ENCODE peak calls at places on chromosomes 12 and 14, in six cellular contexts. W is A549, T is OCI-LY7, G is choroid plexus epithelial cell, J is gastrocnemius medialis, I is SK-N-MC. S is an unnamed sample.

GRCh38 chr12:76920182-76921014 is 41.6 kb upstream of the CSRP2 start:
- DNase-seq in G (no peak), W (no peak), J (no peak), I (no peak), T (no peak), S (no peak)

GRCh38 chr12:28331130-28331529 is 140.9 kb downstream of the CCDC91 start:
- DNase-seq in I (no peak), G (peak), W (no peak), J (no peak), T (no peak), S (no peak)

GRCh38 chr12:98084950-98085349 is 430.4 kb upstream of the TMPO start:
- DNase-seq in I (no peak), J (no peak), G (no peak), T (no peak), W (no peak), S (peak)

GRCh38 chr12:88579572-88579940 is 715 bp downstream of the KITLG start:
- DNase-seq in T (no peak), J (no peak), I (no peak), W (peak), G (peak), S (no peak)

GRCh38 chr12:72296389-72296788 is 24.2 kb downstream of the TRHDE start:
- DNase-seq in G (peak), W (peak), I (no peak), J (no peak), T (no peak), S (no peak)

GRCh38 chr14:95330591-95331370 is 11.1 kb upstream of the CLMN start:
- DNase-seq in T (no peak), G (no peak), W (no peak), J (no peak), I (no peak), S (no peak)

GRCh38 chr12:123937707-123938600 is 34.7 kb downstream of the CCDC92 start:
- DNase-seq in G (peak), W (no peak), T (no peak), J (no peak), I (no peak), S (peak)

GRCh38 chr14:75295061-75295461 is 16.4 kb downstream of the FOS start:
- DNase-seq in J (peak), W (peak), G (peak), I (no peak), T (no peak), S (peak)

GRCh38 chr12:68358532-68359485 is 26.6 kb upstream of the MDM1 start:
- DNase-seq in T (peak), J (peak), G (peak), I (peak), W (peak), S (peak)

GRCh38 chr14:23439107-23439835 is 3.8 kb upstream of the MYH7 start:
- DNase-seq in W (no peak), T (no peak), I (no peak), G (no peak), J (no peak), S (no peak)

GRCh38 chr12:76879710-76880025 is 849 bp upstream of the CSRP2 start:
- DNase-seq in J (no peak), I (no peak), T (no peak), G (no peak), W (no peak), S (no peak)

GRCh38 chr12:55637467-55637866 is 775 bp downstream of the OR10P1 start:
- DNase-seq in G (no peak), I (no peak), W (no peak), T (no peak), J (no peak), S (no peak)

GRCh38 chr14:61662437-61663311 is 32.6 kb upstream of the HIF1A start:
- DNase-seq in J (no peak), I (no peak), W (peak), T (peak), G (peak), S (peak)

DNA sequence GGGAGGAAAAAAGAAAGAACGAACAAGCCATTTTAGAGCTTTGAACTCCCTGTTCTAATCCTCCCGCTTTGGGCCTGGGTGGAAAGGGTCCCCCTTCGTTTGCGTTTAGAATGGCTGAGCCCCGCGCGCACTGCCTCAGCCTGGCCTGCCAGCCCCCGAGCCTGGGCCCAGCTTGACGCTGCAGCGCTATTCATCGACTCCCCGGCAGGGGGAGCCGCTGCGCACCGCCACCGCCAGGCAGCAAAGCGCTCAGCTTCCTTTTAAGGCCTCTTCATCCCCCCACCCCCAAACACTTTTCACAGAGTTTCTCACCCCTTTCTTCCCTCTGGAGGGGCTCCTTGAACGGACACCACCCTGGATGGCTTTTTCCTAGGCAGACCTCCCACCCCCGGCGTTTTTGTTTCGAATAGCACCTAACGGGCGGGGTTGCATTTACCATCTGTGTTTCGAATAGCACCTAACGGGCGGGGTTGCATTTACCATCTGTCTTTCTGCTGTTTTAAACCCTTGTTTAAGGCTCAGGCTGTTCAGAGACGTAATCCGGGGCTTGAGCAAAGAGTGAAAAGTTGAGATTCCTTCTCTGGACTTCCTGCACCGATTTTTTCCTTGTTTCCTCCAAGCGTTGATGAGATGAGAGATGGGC is 56.4 kb upstream of the PIWIL1 start:
- DNase-seq in G (no peak), T (no peak), J (no peak), I (no peak), W (peak), S (peak)
- H3K4me3 ChIP-seq in G (no peak), T (no peak), J (peak), I (no peak), W (no peak), S (no peak)

GRCh38 chr12:20213851-20214250 is 154.5 kb upstream of the PDE3A start:
- DNase-seq in J (no peak), W (no peak), T (no peak), I (no peak), G (peak), S (no peak)

GRCh38 chr12:20212658-20213387 is 155.5 kb upstream of the PDE3A start:
- DNase-seq in W (peak), I (peak), T (no peak), G (peak), J (peak), S (peak)

GRCh38 chr12:20210795-20211194 is 157.5 kb upstream of the PDE3A start:
- DNase-seq in J (no peak), G (no peak), I (no peak), W (no peak), T (no peak), S (peak)

GRCh38 chr12:20211537-20211936 is 156.8 kb upstream of the PDE3A start:
- DNase-seq in G (no peak), I (no peak), J (no peak), W (no peak), T (no peak), S (no peak)

GRCh38 chr12:20212036-20212435 is 156.3 kb upstream of the PDE3A start:
- DNase-seq in W (peak), I (no peak), J (no peak), T (no peak), G (peak), S (no peak)
- H3K4me3 ChIP-seq in W (peak), I (peak), J (no peak), T (no peak), G (no peak), S (no peak)

DNA sequence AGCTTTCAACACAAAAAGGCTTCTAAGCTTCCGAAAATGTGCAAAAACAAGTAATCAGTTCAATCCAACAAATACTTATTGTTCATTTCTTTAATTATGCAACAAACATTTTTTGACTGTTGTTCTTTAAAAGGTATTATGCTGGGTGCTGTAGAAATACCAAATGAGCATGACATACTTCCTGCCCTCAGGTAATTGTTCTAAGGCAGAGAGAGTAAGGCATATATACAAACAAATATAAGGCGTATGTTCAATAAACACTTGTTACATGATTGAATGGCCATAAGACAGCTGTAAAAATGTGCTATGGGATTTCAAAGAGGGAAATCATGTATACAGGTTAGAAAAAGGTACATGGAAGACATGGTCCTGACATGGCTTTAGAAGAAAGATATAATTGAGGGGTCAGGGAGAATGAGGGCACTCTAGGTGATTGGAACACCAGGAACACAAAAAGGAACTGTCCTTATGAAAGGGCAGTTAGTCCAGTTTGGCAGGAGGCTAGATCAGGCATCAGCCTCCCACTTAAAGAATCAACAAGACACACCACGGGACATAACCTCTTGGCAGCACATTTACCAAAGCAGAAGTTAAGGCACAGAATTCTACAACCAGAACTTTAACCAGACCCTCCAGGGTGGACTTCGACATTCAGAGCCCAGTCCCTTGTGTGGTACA is 135.8 kb upstream of the SCAF11 start:
- DNase-seq in J (no peak), T (no peak), I (no peak), G (no peak), W (no peak), S (no peak)
- H3K4me3 ChIP-seq in J (no peak), T (no peak), I (peak), G (no peak), W (no peak), S (no peak)

GRCh38 chr12:12506541-12506940 is 56.1 kb downstream of the DUSP16 start:
- DNase-seq in G (peak), J (no peak), I (no peak), W (no peak), T (no peak), S (no peak)
- H3K4me3 ChIP-seq in G (no peak), J (peak), I (no peak), W (no peak), T (no peak), S (no peak)

GRCh38 chr12:51721281-51721940 is 127.1 kb downstream of the FIGNL2 start:
- DNase-seq in T (no peak), J (no peak), G (peak), I (no peak), W (no peak), S (peak)
- H3K4me3 ChIP-seq in T (no peak), J (no peak), G (no peak), I (no peak), W (no peak), S (no peak)

DNA sequence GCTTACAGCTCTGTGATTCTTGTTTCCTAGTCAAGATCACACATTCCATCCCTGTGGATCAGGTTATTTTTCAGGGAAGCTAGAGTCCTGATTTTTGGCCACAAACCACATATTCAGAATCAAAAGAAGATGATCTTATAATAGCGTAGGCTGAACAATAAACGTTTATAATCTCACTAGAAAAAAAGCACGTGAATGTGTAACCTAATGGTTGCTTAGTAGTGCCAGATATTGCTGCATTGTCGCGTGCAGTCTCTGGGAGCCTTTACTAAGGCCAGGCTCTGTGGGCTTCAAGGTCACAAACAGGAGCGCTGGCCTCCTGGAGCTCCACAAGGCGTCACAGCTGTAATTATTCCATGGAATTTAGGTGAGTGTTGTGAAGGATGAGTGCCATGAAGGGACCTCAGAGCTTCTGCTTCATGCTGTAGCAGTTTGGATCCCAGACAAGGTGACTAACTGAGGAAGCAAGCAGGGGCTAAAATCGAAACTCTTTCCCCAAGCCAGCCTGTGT is 17.4 kb downstream of the CDKN1B start:
- DNase-seq in I (no peak), W (no peak), T (no peak), G (no peak), J (no peak), S (no peak)
- H3K4me3 ChIP-seq in I (no peak), W (no peak), T (no peak), G (no peak), J (no peak), S (no peak)

DNA sequence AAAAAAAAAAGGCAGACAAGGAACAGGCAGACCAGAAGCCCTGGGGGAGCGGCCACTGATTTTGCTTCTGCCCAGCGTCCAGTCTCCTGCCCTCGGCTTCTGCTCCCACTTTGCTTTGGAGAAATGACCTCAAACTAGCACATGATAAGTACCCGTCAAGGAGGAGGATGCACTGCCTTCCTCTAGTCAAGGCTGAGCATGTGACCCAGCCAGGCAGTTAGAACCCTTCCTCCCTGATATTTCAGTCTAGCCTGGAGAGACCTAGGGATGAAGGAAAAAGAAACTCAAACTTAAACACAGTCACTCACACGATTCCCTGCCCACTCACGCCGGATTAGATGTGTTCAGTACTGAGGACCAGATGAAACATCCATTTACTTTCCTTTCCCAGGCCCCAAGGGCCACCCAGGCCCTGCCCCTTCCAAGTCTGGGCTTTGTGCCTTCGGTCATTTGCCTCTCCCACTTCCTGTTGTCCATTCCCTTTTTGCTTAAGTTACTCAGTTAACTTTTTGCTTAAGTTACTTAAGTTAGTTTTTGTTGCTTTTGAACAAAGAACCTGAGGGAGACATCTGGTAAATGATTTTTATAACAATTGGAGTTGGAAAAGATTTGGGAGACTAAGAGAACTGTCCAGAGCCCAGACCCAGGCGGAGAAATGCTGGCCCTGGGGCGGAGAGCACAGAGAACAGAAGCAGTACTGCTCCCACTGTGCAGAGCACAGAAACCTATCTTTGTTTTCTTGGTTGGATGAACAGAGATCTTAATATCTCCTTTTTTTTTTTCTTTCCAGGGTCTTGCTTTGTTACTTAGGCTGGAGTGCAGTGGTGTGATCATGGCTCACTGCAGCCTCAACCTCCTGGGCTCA is 23.0 kb upstream of the TTC7B start:
- DNase-seq in J (peak), W (no peak), I (no peak), G (peak), T (no peak), S (no peak)
- H3K4me3 ChIP-seq in J (peak), W (no peak), I (no peak), G (no peak), T (no peak), S (no peak)

GRCh38 chr14:93976477-93977057 is at the start of gene ASB2:
- DNase-seq in T (peak), J (peak), G (no peak), W (no peak), I (no peak), S (no peak)
- H3K4me3 ChIP-seq in T (peak), J (peak), G (no peak), W (no peak), I (no peak), S (no peak)